ENCODE peak calls at places on chromosomes 1 and 21, in four cellular contexts. One of them, this sample, is unnamed.

GRCh38 chr1:210598135-210598652 is 269.5 kb downstream of the HHAT start:
- DNase-seq in H1: no peak
- DNase-seq in HepG2: peak
- DNase-seq in GM12878: no peak
- DNase-seq in this sample: no peak

GRCh38 chr1:77661696-77662095 is 20.8 kb downstream of the ZZZ3 start:
- DNase-seq in H1: no peak
- DNase-seq in HepG2: no peak
- DNase-seq in GM12878: no peak
- DNase-seq in this sample: no peak

GRCh38 chr1:203328714-203329122 is 22.2 kb downstream of the FMOD start:
- DNase-seq in H1: no peak
- DNase-seq in HepG2: peak
- DNase-seq in GM12878: no peak
- DNase-seq in this sample: no peak

GRCh38 chr1:239719642-239720258 is 333.4 kb downstream of the CHRM3 start:
- DNase-seq in H1: no peak
- DNase-seq in HepG2: no peak
- DNase-seq in GM12878: no peak
- DNase-seq in this sample: no peak

GRCh38 chr1:20589331-20590312 is 725 bp downstream of the CDA start:
- DNase-seq in H1: no peak
- DNase-seq in HepG2: no peak
- DNase-seq in GM12878: no peak
- DNase-seq in this sample: no peak

GRCh38 chr1:41102208-41102607 is 80.7 kb upstream of the SLFNL1 start:
- DNase-seq in H1: no peak
- DNase-seq in HepG2: no peak
- DNase-seq in GM12878: no peak
- DNase-seq in this sample: no peak

GRCh38 chr1:172117800-172118199 is 276.5 kb downstream of the DNM3 start:
- DNase-seq in H1: no peak
- DNase-seq in HepG2: no peak
- DNase-seq in GM12878: peak
- DNase-seq in this sample: no peak

GRCh38 chr1:21818661-21819060 is 6.6 kb downstream of the LDLRAD2 start:
- DNase-seq in H1: no peak
- DNase-seq in HepG2: peak
- DNase-seq in GM12878: no peak
- DNase-seq in this sample: no peak

GRCh38 chr1:9726905-9727595 is 75.5 kb downstream of the PIK3CD start:
- DNase-seq in H1: no peak
- DNase-seq in HepG2: no peak
- DNase-seq in GM12878: no peak
- DNase-seq in this sample: no peak

GRCh38 chr1:21344750-21345443 is 54.6 kb upstream of the ECE1 start:
- DNase-seq in H1: no peak
- DNase-seq in HepG2: no peak
- DNase-seq in GM12878: no peak
- DNase-seq in this sample: no peak

GRCh38 chr1:218494449-218494852 is 149.3 kb downstream of the TGFB2 start:
- DNase-seq in H1: peak
- DNase-seq in HepG2: no peak
- DNase-seq in GM12878: no peak
- DNase-seq in this sample: peak

GRCh38 chr1:9040659-9041030 is 14.4 kb upstream of the SLC2A7 start:
- DNase-seq in H1: no peak
- DNase-seq in HepG2: no peak
- DNase-seq in GM12878: no peak
- DNase-seq in this sample: no peak

GRCh38 chr1:111253876-111254275 is 26.4 kb downstream of the CHI3L2 start:
- DNase-seq in H1: no peak
- DNase-seq in HepG2: no peak
- DNase-seq in GM12878: no peak
- DNase-seq in this sample: no peak

GRCh38 chr1:243483952-243484351 is 228.1 kb downstream of the SDCCAG8 start:
- DNase-seq in H1: no peak
- DNase-seq in HepG2: no peak
- DNase-seq in GM12878: no peak
- DNase-seq in this sample: no peak

GRCh38 chr21:39972471-39972870 is 105.2 kb downstream of the PCP4 start:
- DNase-seq in H1: no peak
- DNase-seq in HepG2: no peak
- DNase-seq in GM12878: no peak
- DNase-seq in this sample: no peak

GRCh38 chr1:197399691-197400521 is 131.9 kb downstream of the CRB1 start:
- DNase-seq in H1: no peak
- DNase-seq in HepG2: peak
- DNase-seq in GM12878: peak
- DNase-seq in this sample: peak

GRCh38 chr1:230548997-230549396 is 93.3 kb upstream of the COG2 start:
- DNase-seq in H1: no peak
- DNase-seq in HepG2: no peak
- DNase-seq in GM12878: no peak
- DNase-seq in this sample: no peak

GRCh38 chr1:167630568-167631385 is 745 bp downstream of the RCSD1 start:
- DNase-seq in H1: no peak
- DNase-seq in HepG2: no peak
- DNase-seq in GM12878: peak
- DNase-seq in this sample: no peak

GRCh38 chr1:208111646-208112200 is 132.5 kb downstream of the PLXNA2 start:
- DNase-seq in H1: no peak
- DNase-seq in HepG2: no peak
- DNase-seq in GM12878: no peak
- DNase-seq in this sample: no peak

GRCh38 chr1:236345728-236346127 is 48.4 kb upstream of the EDARADD start:
- DNase-seq in H1: no peak
- DNase-seq in HepG2: peak
- DNase-seq in GM12878: no peak
- DNase-seq in this sample: no peak

GRCh38 chr1:18932387-18932786 is 24.1 kb downstream of the IFFO2 start:
- DNase-seq in H1: no peak
- DNase-seq in HepG2: no peak
- DNase-seq in GM12878: no peak
- DNase-seq in this sample: no peak

GRCh38 chr1:234600418-234601216 is 9.4 kb downstream of the IRF2BP2 start:
- DNase-seq in H1: no peak
- DNase-seq in HepG2: peak
- DNase-seq in GM12878: no peak
- DNase-seq in this sample: no peak

GRCh38 chr1:77459881-77460280 is 178.1 kb downstream of the AK5 start:
- DNase-seq in H1: no peak
- DNase-seq in HepG2: no peak
- DNase-seq in GM12878: no peak
- DNase-seq in this sample: no peak

GRCh38 chr1:15017105-15017504 is 136.4 kb upstream of the TMEM51 start:
- DNase-seq in H1: no peak
- DNase-seq in HepG2: no peak
- DNase-seq in GM12878: no peak
- DNase-seq in this sample: no peak

GRCh38 chr1:19770436-19771190 is 29.1 kb downstream of the TMCO4 start:
- DNase-seq in H1: no peak
- DNase-seq in HepG2: no peak
- DNase-seq in GM12878: no peak
- DNase-seq in this sample: no peak

GRCh38 chr1:84763912-84764675 is 73.8 kb upstream of the SSX2IP start:
- DNase-seq in H1: no peak
- DNase-seq in HepG2: no peak
- DNase-seq in GM12878: no peak
- DNase-seq in this sample: peak

GRCh38 chr1:232952514-232953175 is 2.2 kb downstream of the NTPCR start:
- DNase-seq in H1: peak
- DNase-seq in HepG2: peak
- DNase-seq in GM12878: peak
- DNase-seq in this sample: peak

GRCh38 chr1:23483327-23484252 is at the start of gene ASAP3:
- DNase-seq in H1: peak
- DNase-seq in HepG2: peak
- DNase-seq in GM12878: no peak
- DNase-seq in this sample: peak

GRCh38 chr1:244239261-244239770 is 188.2 kb downstream of the ZBTB18 start:
- DNase-seq in H1: no peak
- DNase-seq in HepG2: no peak
- DNase-seq in GM12878: peak
- DNase-seq in this sample: no peak

GRCh38 chr1:240169188-240169587 is 77.5 kb downstream of the FMN2 start:
- DNase-seq in H1: no peak
- DNase-seq in HepG2: no peak
- DNase-seq in GM12878: no peak
- DNase-seq in this sample: no peak

GRCh38 chr1:20538227-20538626 is 14.1 kb upstream of the FAM43B start:
- DNase-seq in H1: no peak
- DNase-seq in HepG2: no peak
- DNase-seq in GM12878: no peak
- DNase-seq in this sample: no peak

GRCh38 chr21:45286671-45287437 is 841 bp downstream of the POFUT2 start:
- DNase-seq in H1: no peak
- DNase-seq in HepG2: no peak
- DNase-seq in GM12878: no peak
- DNase-seq in this sample: no peak

GRCh38 chr1:206439205-206439604 is 31.1 kb upstream of the IKBKE start:
- DNase-seq in H1: no peak
- DNase-seq in HepG2: no peak
- DNase-seq in GM12878: no peak
- DNase-seq in this sample: no peak

GRCh38 chr1:30786264-30786991 is 28.9 kb upstream of the LAPTM5 start:
- DNase-seq in H1: no peak
- DNase-seq in HepG2: peak
- DNase-seq in GM12878: no peak
- DNase-seq in this sample: no peak

GRCh38 chr1:38166461-38166860 is 119.9 kb upstream of the POU3F1 start:
- DNase-seq in H1: no peak
- DNase-seq in HepG2: no peak
- DNase-seq in GM12878: no peak
- DNase-seq in this sample: no peak

GRCh38 chr1:215761446-215761845 is 194.3 kb downstream of the KCTD3 start:
- DNase-seq in H1: no peak
- DNase-seq in HepG2: no peak
- DNase-seq in GM12878: no peak
- DNase-seq in this sample: no peak

GRCh38 chr1:61641578-61642336 is 83.2 kb downstream of the TM2D1 start:
- DNase-seq in H1: peak
- DNase-seq in HepG2: peak
- DNase-seq in GM12878: no peak
- DNase-seq in this sample: peak

GRCh38 chr1:206545351-206545750 is 38.0 kb downstream of the RASSF5 start:
- DNase-seq in H1: no peak
- DNase-seq in HepG2: no peak
- DNase-seq in GM12878: no peak
- DNase-seq in this sample: no peak

GRCh38 chr1:24855474-24855873 is 74.6 kb downstream of the RUNX3 start:
- DNase-seq in H1: no peak
- DNase-seq in HepG2: no peak
- DNase-seq in GM12878: no peak
- DNase-seq in this sample: no peak
- TF ChIP-seq SUZ12 in H1: no peak
- TF ChIP-seq SUZ12 in HepG2: no peak
- TF ChIP-seq SUZ12 in GM12878: no peak
- TF ChIP-seq SUZ12 in this sample: no peak

GRCh38 chr1:161285113-161285512 is 24.7 kb downstream of the MPZ start:
- DNase-seq in H1: no peak
- DNase-seq in HepG2: no peak
- DNase-seq in GM12878: no peak
- DNase-seq in this sample: no peak
- H3K9ac ChIP-seq in H1: no peak
- H3K9ac ChIP-seq in HepG2: no peak
- H3K9ac ChIP-seq in GM12878: no peak
- H3K9ac ChIP-seq in this sample: no peak

GRCh38 chr1:17603091-17603841 is 63.8 kb downstream of the ARHGEF10L start:
- DNase-seq in H1: no peak
- DNase-seq in HepG2: no peak
- DNase-seq in GM12878: no peak
- DNase-seq in this sample: no peak

GRCh38 chr1:17607644-17608581 is 68.4 kb downstream of the ARHGEF10L start:
- DNase-seq in H1: no peak
- DNase-seq in HepG2: no peak
- DNase-seq in GM12878: no peak
- DNase-seq in this sample: no peak

GRCh38 chr1:17609529-17609928 is 70.0 kb downstream of the ARHGEF10L start:
- DNase-seq in H1: no peak
- DNase-seq in HepG2: no peak
- DNase-seq in GM12878: no peak
- DNase-seq in this sample: no peak

GRCh38 chr1:17606826-17607440 is 67.4 kb downstream of the ARHGEF10L start:
- DNase-seq in H1: peak
- DNase-seq in HepG2: peak
- DNase-seq in GM12878: no peak
- DNase-seq in this sample: peak

DNA sequence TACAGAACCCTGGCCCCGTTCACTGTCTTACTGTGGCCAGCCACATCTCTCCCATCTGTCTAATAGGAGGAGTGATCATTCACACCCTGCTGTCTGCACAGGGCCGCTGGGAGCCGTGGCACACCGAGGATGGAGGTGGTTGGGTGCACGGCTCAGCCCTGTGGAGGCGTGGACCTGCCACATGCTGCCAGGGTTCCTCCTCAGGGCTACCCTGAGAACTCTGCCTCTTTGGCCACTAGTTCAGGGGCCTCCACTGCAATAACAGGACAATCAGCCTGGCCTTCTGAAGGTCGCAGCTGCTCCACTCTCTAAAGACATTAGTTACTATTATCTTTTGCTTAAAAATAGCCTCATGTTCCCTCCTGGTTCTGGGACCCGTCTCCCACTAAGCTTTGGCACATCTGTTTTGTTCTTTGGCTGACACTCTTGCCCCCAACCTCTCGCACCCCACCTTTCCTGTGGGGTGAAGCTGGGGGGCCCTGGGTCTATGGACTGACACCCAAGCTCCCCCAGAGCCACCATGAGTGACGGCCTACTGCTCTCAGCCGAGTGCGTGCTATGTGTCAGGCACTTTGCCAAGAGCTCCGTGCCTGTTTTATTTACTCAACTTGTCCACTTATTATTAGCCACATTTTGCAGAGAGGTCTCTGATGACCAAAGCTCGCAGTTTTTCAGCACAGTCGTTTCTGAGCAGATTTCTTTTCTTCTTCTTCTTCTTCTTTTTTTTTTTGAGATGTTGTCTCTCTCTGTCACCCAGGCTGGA is 66.3 kb downstream of the ARHGEF10L start:
- DNase-seq in H1: no peak
- DNase-seq in HepG2: no peak
- DNase-seq in GM12878: no peak
- DNase-seq in this sample: no peak
- TF ChIP-seq SUZ12 in H1: no peak
- TF ChIP-seq SUZ12 in HepG2: no peak
- TF ChIP-seq SUZ12 in GM12878: no peak
- TF ChIP-seq SUZ12 in this sample: no peak

GRCh38 chr1:169739980-169740379 is 6.1 kb upstream of the SELE start:
- DNase-seq in H1: no peak
- DNase-seq in HepG2: no peak
- DNase-seq in GM12878: no peak
- DNase-seq in this sample: no peak

GRCh38 chr1:169750041-169750440 is 16.2 kb upstream of the SELE start:
- DNase-seq in H1: no peak
- DNase-seq in HepG2: no peak
- DNase-seq in GM12878: no peak
- DNase-seq in this sample: no peak

GRCh38 chr1:169741666-169742394 is 8.0 kb upstream of the SELE start:
- DNase-seq in H1: no peak
- DNase-seq in HepG2: no peak
- DNase-seq in GM12878: no peak
- DNase-seq in this sample: no peak

GRCh38 chr1:169745015-169745861 is 11.4 kb upstream of the SELE start:
- DNase-seq in H1: no peak
- DNase-seq in HepG2: peak
- DNase-seq in GM12878: no peak
- DNase-seq in this sample: no peak
- H3K9ac ChIP-seq in H1: no peak
- H3K9ac ChIP-seq in HepG2: peak
- H3K9ac ChIP-seq in GM12878: no peak
- H3K9ac ChIP-seq in this sample: no peak